ENCODE peak calls at places on chromosomes 5 and 9, in seven cellular contexts. One of them, this sample, is unnamed.

GRCh38 chr9:127726871-127727270 is 8.2 kb downstream of the TOR2A start:
- DNase-seq in activated CD4-positive, alpha-beta T cell treated with anti-CD3 and anti-CD28 coated beads, Interleukin-2, amount 10 ng/mL, durations not matched to agents 7 days and 5 days: no peak
- DNase-seq in SK-N-SH: no peak
- DNase-seq in AG08396: no peak
- DNase-seq in ureter: no peak
- DNase-seq in astrocyte of the cerebellum: no peak
- DNase-seq in uterus: no peak
- DNase-seq in this sample: no peak

GRCh38 chr9:135858491-135859185 is 48.7 kb downstream of the CAMSAP1 start:
- DNase-seq in SK-N-SH: no peak
- DNase-seq in uterus: no peak
- DNase-seq in ureter: no peak
- DNase-seq in astrocyte of the cerebellum: no peak
- DNase-seq in AG08396: no peak
- DNase-seq in activated CD4-positive, alpha-beta T cell treated with anti-CD3 and anti-CD28 coated beads, Interleukin-2, amount 10 ng/mL, durations not matched to agents 7 days and 5 days: no peak
- DNase-seq in this sample: no peak

GRCh38 chr9:24464321-24464951 is 81.3 kb downstream of the IZUMO3 start:
- DNase-seq in astrocyte of the cerebellum: no peak
- DNase-seq in ureter: no peak
- DNase-seq in activated CD4-positive, alpha-beta T cell treated with anti-CD3 and anti-CD28 coated beads, Interleukin-2, amount 10 ng/mL, durations not matched to agents 7 days and 5 days: no peak
- DNase-seq in AG08396: no peak
- DNase-seq in SK-N-SH: no peak
- DNase-seq in uterus: no peak
- DNase-seq in this sample: no peak

GRCh38 chr5:95862636-95863382 is 40.3 kb upstream of the GLRX start:
- DNase-seq in astrocyte of the cerebellum: no peak
- DNase-seq in SK-N-SH: no peak
- DNase-seq in uterus: no peak
- DNase-seq in activated CD4-positive, alpha-beta T cell treated with anti-CD3 and anti-CD28 coated beads, Interleukin-2, amount 10 ng/mL, durations not matched to agents 7 days and 5 days: no peak
- DNase-seq in ureter: no peak
- DNase-seq in AG08396: no peak
- DNase-seq in this sample: no peak

GRCh38 chr5:179209359-179210150 is 135.7 kb downstream of the ADAMTS2 start:
- DNase-seq in AG08396: peak
- DNase-seq in SK-N-SH: no peak
- DNase-seq in uterus: no peak
- DNase-seq in activated CD4-positive, alpha-beta T cell treated with anti-CD3 and anti-CD28 coated beads, Interleukin-2, amount 10 ng/mL, durations not matched to agents 7 days and 5 days: no peak
- DNase-seq in ureter: no peak
- DNase-seq in astrocyte of the cerebellum: no peak
- DNase-seq in this sample: no peak

GRCh38 chr9:133932633-133933032 is 59.5 kb downstream of the VAV2 start:
- DNase-seq in ureter: no peak
- DNase-seq in uterus: no peak
- DNase-seq in activated CD4-positive, alpha-beta T cell treated with anti-CD3 and anti-CD28 coated beads, Interleukin-2, amount 10 ng/mL, durations not matched to agents 7 days and 5 days: no peak
- DNase-seq in astrocyte of the cerebellum: no peak
- DNase-seq in SK-N-SH: no peak
- DNase-seq in AG08396: no peak
- DNase-seq in this sample: no peak

GRCh38 chr9:119961774-119962408 is 592.7 kb upstream of the BRINP1 start:
- DNase-seq in uterus: no peak
- DNase-seq in ureter: no peak
- DNase-seq in activated CD4-positive, alpha-beta T cell treated with anti-CD3 and anti-CD28 coated beads, Interleukin-2, amount 10 ng/mL, durations not matched to agents 7 days and 5 days: peak
- DNase-seq in astrocyte of the cerebellum: no peak
- DNase-seq in AG08396: peak
- DNase-seq in SK-N-SH: peak
- DNase-seq in this sample: peak

GRCh38 chr5:59712836-59713487 is 180.6 kb downstream of the PDE4D start:
- DNase-seq in uterus: no peak
- DNase-seq in SK-N-SH: no peak
- DNase-seq in AG08396: no peak
- DNase-seq in ureter: no peak
- DNase-seq in activated CD4-positive, alpha-beta T cell treated with anti-CD3 and anti-CD28 coated beads, Interleukin-2, amount 10 ng/mL, durations not matched to agents 7 days and 5 days: no peak
- DNase-seq in astrocyte of the cerebellum: no peak
- DNase-seq in this sample: no peak

GRCh38 chr9:94782367-94783120 is 56.0 kb downstream of the AOPEP start:
- DNase-seq in SK-N-SH: no peak
- DNase-seq in AG08396: no peak
- DNase-seq in ureter: no peak
- DNase-seq in uterus: no peak
- DNase-seq in astrocyte of the cerebellum: peak
- DNase-seq in activated CD4-positive, alpha-beta T cell treated with anti-CD3 and anti-CD28 coated beads, Interleukin-2, amount 10 ng/mL, durations not matched to agents 7 days and 5 days: no peak
- DNase-seq in this sample: no peak

GRCh38 chr5:134026521-134027202 is 21.9 kb upstream of the VDAC1 start:
- DNase-seq in activated CD4-positive, alpha-beta T cell treated with anti-CD3 and anti-CD28 coated beads, Interleukin-2, amount 10 ng/mL, durations not matched to agents 7 days and 5 days: peak
- DNase-seq in astrocyte of the cerebellum: peak
- DNase-seq in AG08396: peak
- DNase-seq in SK-N-SH: peak
- DNase-seq in ureter: peak
- DNase-seq in uterus: no peak
- DNase-seq in this sample: peak

GRCh38 chr5:66967102-66967501 is 229.5 kb downstream of the CD180 start:
- DNase-seq in uterus: no peak
- DNase-seq in activated CD4-positive, alpha-beta T cell treated with anti-CD3 and anti-CD28 coated beads, Interleukin-2, amount 10 ng/mL, durations not matched to agents 7 days and 5 days: no peak
- DNase-seq in ureter: no peak
- DNase-seq in astrocyte of the cerebellum: no peak
- DNase-seq in SK-N-SH: no peak
- DNase-seq in AG08396: no peak
- DNase-seq in this sample: no peak

GRCh38 chr9:114029311-114030170 is 48.6 kb downstream of the AMBP start:
- DNase-seq in activated CD4-positive, alpha-beta T cell treated with anti-CD3 and anti-CD28 coated beads, Interleukin-2, amount 10 ng/mL, durations not matched to agents 7 days and 5 days: no peak
- DNase-seq in SK-N-SH: no peak
- DNase-seq in AG08396: no peak
- DNase-seq in astrocyte of the cerebellum: no peak
- DNase-seq in uterus: no peak
- DNase-seq in ureter: no peak
- DNase-seq in this sample: no peak

GRCh38 chr5:44167540-44167939 is 221.7 kb downstream of the FGF10 start:
- DNase-seq in astrocyte of the cerebellum: no peak
- DNase-seq in uterus: no peak
- DNase-seq in ureter: no peak
- DNase-seq in activated CD4-positive, alpha-beta T cell treated with anti-CD3 and anti-CD28 coated beads, Interleukin-2, amount 10 ng/mL, durations not matched to agents 7 days and 5 days: no peak
- DNase-seq in AG08396: no peak
- DNase-seq in SK-N-SH: no peak
- DNase-seq in this sample: no peak

GRCh38 chr5:95760291-95761191 is 29.4 kb downstream of the RHOBTB3 start:
- DNase-seq in activated CD4-positive, alpha-beta T cell treated with anti-CD3 and anti-CD28 coated beads, Interleukin-2, amount 10 ng/mL, durations not matched to agents 7 days and 5 days: peak
- DNase-seq in SK-N-SH: no peak
- DNase-seq in astrocyte of the cerebellum: peak
- DNase-seq in ureter: no peak
- DNase-seq in uterus: no peak
- DNase-seq in AG08396: peak
- DNase-seq in this sample: no peak

GRCh38 chr5:10306806-10307205 is 896 bp downstream of the CMBL start:
- DNase-seq in astrocyte of the cerebellum: no peak
- DNase-seq in SK-N-SH: peak
- DNase-seq in activated CD4-positive, alpha-beta T cell treated with anti-CD3 and anti-CD28 coated beads, Interleukin-2, amount 10 ng/mL, durations not matched to agents 7 days and 5 days: no peak
- DNase-seq in AG08396: no peak
- DNase-seq in uterus: no peak
- DNase-seq in ureter: no peak
- DNase-seq in this sample: no peak

GRCh38 chr5:142644640-142645361 is 41.1 kb downstream of the FGF1 start:
- DNase-seq in ureter: peak
- DNase-seq in activated CD4-positive, alpha-beta T cell treated with anti-CD3 and anti-CD28 coated beads, Interleukin-2, amount 10 ng/mL, durations not matched to agents 7 days and 5 days: no peak
- DNase-seq in SK-N-SH: no peak
- DNase-seq in AG08396: peak
- DNase-seq in uterus: peak
- DNase-seq in astrocyte of the cerebellum: peak
- DNase-seq in this sample: no peak

GRCh38 chr5:67375606-67376005 is 179.0 kb upstream of the CD180 start:
- DNase-seq in activated CD4-positive, alpha-beta T cell treated with anti-CD3 and anti-CD28 coated beads, Interleukin-2, amount 10 ng/mL, durations not matched to agents 7 days and 5 days: no peak
- DNase-seq in SK-N-SH: no peak
- DNase-seq in ureter: no peak
- DNase-seq in AG08396: no peak
- DNase-seq in astrocyte of the cerebellum: no peak
- DNase-seq in uterus: no peak
- DNase-seq in this sample: no peak

GRCh38 chr9:7374966-7375650 is 424.5 kb downstream of the DMAC1 start:
- DNase-seq in activated CD4-positive, alpha-beta T cell treated with anti-CD3 and anti-CD28 coated beads, Interleukin-2, amount 10 ng/mL, durations not matched to agents 7 days and 5 days: no peak
- DNase-seq in SK-N-SH: no peak
- DNase-seq in AG08396: no peak
- DNase-seq in uterus: no peak
- DNase-seq in astrocyte of the cerebellum: no peak
- DNase-seq in ureter: no peak
- DNase-seq in this sample: no peak

GRCh38 chr9:83422512-83422911 is 115.7 kb downstream of the FRMD3 start:
- DNase-seq in SK-N-SH: no peak
- DNase-seq in activated CD4-positive, alpha-beta T cell treated with anti-CD3 and anti-CD28 coated beads, Interleukin-2, amount 10 ng/mL, durations not matched to agents 7 days and 5 days: no peak
- DNase-seq in ureter: no peak
- DNase-seq in astrocyte of the cerebellum: no peak
- DNase-seq in AG08396: peak
- DNase-seq in uterus: no peak
- DNase-seq in this sample: no peak

GRCh38 chr5:138743506-138743905 is 9.7 kb upstream of the CTNNA1 start:
- DNase-seq in uterus: no peak
- DNase-seq in activated CD4-positive, alpha-beta T cell treated with anti-CD3 and anti-CD28 coated beads, Interleukin-2, amount 10 ng/mL, durations not matched to agents 7 days and 5 days: no peak
- DNase-seq in ureter: no peak
- DNase-seq in SK-N-SH: no peak
- DNase-seq in AG08396: no peak
- DNase-seq in astrocyte of the cerebellum: no peak
- DNase-seq in this sample: no peak

GRCh38 chr5:31809037-31809910 is 170.3 kb downstream of the PDZD2 start:
- DNase-seq in ureter: peak
- DNase-seq in uterus: peak
- DNase-seq in SK-N-SH: peak
- DNase-seq in AG08396: peak
- DNase-seq in activated CD4-positive, alpha-beta T cell treated with anti-CD3 and anti-CD28 coated beads, Interleukin-2, amount 10 ng/mL, durations not matched to agents 7 days and 5 days: peak
- DNase-seq in astrocyte of the cerebellum: peak
- DNase-seq in this sample: peak

GRCh38 chr5:155308289-155308688 is 294.7 kb downstream of the KIF4B start:
- DNase-seq in ureter: no peak
- DNase-seq in SK-N-SH: no peak
- DNase-seq in uterus: no peak
- DNase-seq in astrocyte of the cerebellum: no peak
- DNase-seq in AG08396: no peak
- DNase-seq in activated CD4-positive, alpha-beta T cell treated with anti-CD3 and anti-CD28 coated beads, Interleukin-2, amount 10 ng/mL, durations not matched to agents 7 days and 5 days: no peak
- DNase-seq in this sample: no peak

GRCh38 chr9:111393971-111394370 is 63.9 kb upstream of the OR2K2 start:
- DNase-seq in astrocyte of the cerebellum: peak
- DNase-seq in uterus: no peak
- DNase-seq in SK-N-SH: no peak
- DNase-seq in AG08396: no peak
- DNase-seq in ureter: no peak
- DNase-seq in activated CD4-positive, alpha-beta T cell treated with anti-CD3 and anti-CD28 coated beads, Interleukin-2, amount 10 ng/mL, durations not matched to agents 7 days and 5 days: no peak
- DNase-seq in this sample: no peak

GRCh38 chr9:112327718-112328450 is 5.5 kb downstream of the PTBP3 start:
- DNase-seq in AG08396: no peak
- DNase-seq in astrocyte of the cerebellum: no peak
- DNase-seq in ureter: no peak
- DNase-seq in activated CD4-positive, alpha-beta T cell treated with anti-CD3 and anti-CD28 coated beads, Interleukin-2, amount 10 ng/mL, durations not matched to agents 7 days and 5 days: no peak
- DNase-seq in SK-N-SH: no peak
- DNase-seq in uterus: no peak
- DNase-seq in this sample: no peak

GRCh38 chr5:150278916-150279315 is 10.7 kb downstream of the CAMK2A start:
- DNase-seq in SK-N-SH: no peak
- DNase-seq in activated CD4-positive, alpha-beta T cell treated with anti-CD3 and anti-CD28 coated beads, Interleukin-2, amount 10 ng/mL, durations not matched to agents 7 days and 5 days: no peak
- DNase-seq in uterus: no peak
- DNase-seq in astrocyte of the cerebellum: peak
- DNase-seq in ureter: no peak
- DNase-seq in AG08396: peak
- DNase-seq in this sample: no peak